ENCODE peak calls at places on chromosomes 7 and 10, in seven cellular contexts. H, I, M, T, K, N and A are unnamed samples.

GRCh38 chr10:114691442-114691941 is 33.4 kb upstream of the ABLIM1 start:
- DNase-seq in H (no peak), I (no peak), M (no peak), T (no peak), K (no peak), N (peak; percentile 23), A (no peak)

GRCh38 chr7:159091041-159091440 is 53.6 kb downstream of the VIPR2 start:
- DNase-seq in H (no peak), I (no peak), M (no peak), T (no peak), K (no peak), N (no peak), A (no peak)

GRCh38 chr10:3835770-3836169 is 50.8 kb upstream of the KLF6 start:
- DNase-seq in H (no peak), I (peak; percentile 53), M (no peak), T (no peak), K (no peak), N (no peak), A (no peak)

GRCh38 chr10:99232357-99232999 is 3.2 kb downstream of the HPSE2 start:
- DNase-seq in H (no peak), I (no peak), M (no peak), T (no peak), K (no peak), N (no peak), A (no peak)

GRCh38 chr10:70902659-70903261 is 14.4 kb upstream of the PCBD1 start:
- DNase-seq in H (no peak), I (peak; percentile 7), M (no peak), T (no peak), K (no peak), N (peak; percentile 65), A (no peak)

GRCh38 chr10:132065491-132066105 is at the start of gene JAKMIP3:
- DNase-seq in H (peak; percentile 86), I (no peak), M (no peak), T (no peak), K (peak; percentile 55), N (peak; percentile 87), A (peak; percentile 85)

GRCh38 chr7:16431646-16432424 is 10.5 kb upstream of the CRPPA start:
- DNase-seq in H (no peak), I (peak; percentile 56), M (peak; percentile 36), T (peak; percentile 27), K (peak; percentile 62), N (peak; percentile 64), A (no peak)

GRCh38 chr10:112981553-112981952 is 31.5 kb downstream of the TCF7L2 start:
- DNase-seq in H (no peak), I (peak; percentile 54), M (no peak), T (peak; percentile 50), K (no peak), N (no peak), A (no peak)

GRCh38 chr7:47852330-47853245 is 95.7 kb downstream of the PKD1L1 start:
- DNase-seq in H (no peak), I (peak; percentile 26), M (no peak), T (peak; percentile 24), K (no peak), N (peak; percentile 14), A (no peak)

DNA sequence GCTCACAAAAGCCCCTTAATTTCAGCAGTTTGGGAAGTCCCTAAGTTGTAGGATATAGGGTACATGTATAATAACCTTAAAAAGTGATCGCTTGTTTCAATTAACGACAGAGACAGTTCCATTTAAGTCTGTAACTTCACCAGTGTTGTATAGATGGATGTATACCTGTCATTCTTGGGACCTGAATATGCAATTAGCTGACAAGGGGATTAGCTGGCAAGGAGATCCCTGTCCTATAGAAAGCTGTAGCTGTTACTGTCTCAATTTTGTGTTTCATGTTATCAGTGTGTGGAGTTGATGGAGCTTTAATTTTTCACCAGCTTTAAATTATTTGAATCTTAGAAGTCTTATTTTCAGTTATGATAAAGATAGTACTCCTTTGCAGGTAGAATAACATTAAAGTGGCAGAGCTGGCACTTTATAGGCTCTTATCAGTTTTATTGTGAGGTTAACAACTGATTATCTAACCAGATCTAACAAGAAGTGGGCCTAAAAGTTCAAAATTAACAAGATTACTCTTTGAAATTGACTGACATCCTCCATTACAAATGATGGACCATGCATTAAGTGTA is 10.6 kb downstream of the TRIM24 start:
- DNase-seq in H (no peak), I (no peak), M (no peak), T (no peak), K (no peak), N (no peak), A (no peak)
- H3K9me3 ChIP-seq in H (no peaks in the 10 kb centered on the region), I (no peaks in the 10 kb centered on the region), M (no peaks in the 10 kb centered on the region), T (peaks cover 6% of the 10 kb centered on the region), K (no peaks in the 10 kb centered on the region), N (no peaks in the 10 kb centered on the region), A (no peaks in the 10 kb centered on the region)

GRCh38 chr10:130862122-130862521 is 449.4 kb downstream of the TCERG1L start:
- DNase-seq in H (no peak), I (no peak), M (no peak), T (no peak), K (no peak), N (no peak), A (no peak)
- H3K9me3 ChIP-seq in H (no peaks in the 10 kb centered on the region), I (no peaks in the 10 kb centered on the region), M (no peaks in the 10 kb centered on the region), T (no peaks in the 10 kb centered on the region), K (no peaks in the 10 kb centered on the region), N (no peaks in the 10 kb centered on the region), A (no peaks in the 10 kb centered on the region)

DNA sequence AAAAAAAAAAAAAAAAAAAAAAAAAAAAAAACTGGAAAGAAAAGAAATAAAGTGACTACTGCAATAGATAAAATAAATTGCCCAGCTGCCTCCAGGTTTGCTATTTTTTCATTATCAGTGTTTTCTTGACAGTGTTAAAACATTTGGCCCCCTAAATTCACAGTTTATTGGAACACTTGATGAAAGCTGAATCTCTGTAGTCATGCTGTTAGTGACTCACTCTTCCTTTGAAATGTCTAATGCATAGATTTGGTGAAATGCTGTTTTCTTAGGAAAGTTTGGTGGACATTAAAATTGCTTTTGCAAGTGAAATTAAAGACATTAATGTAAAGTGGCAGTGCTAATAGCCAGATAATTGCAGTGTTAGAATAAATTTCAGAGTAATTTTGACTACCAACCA is 785.2 kb downstream of the NRG3 start:
- DNase-seq in H (no peak), I (no peak), M (no peak), T (no peak), K (no peak), N (no peak), A (no peak)
- H3K9me3 ChIP-seq in H (peaks cover 3% of the 10 kb centered on the region), I (no peaks in the 10 kb centered on the region), M (no peaks in the 10 kb centered on the region), T (no peaks in the 10 kb centered on the region), K (no peaks in the 10 kb centered on the region), N (peaks cover 3% of the 10 kb centered on the region), A (no peaks in the 10 kb centered on the region)

GRCh38 chr10:42491001-42491592 is 147.3 kb downstream of the ZNF33B start:
- DNase-seq in H (no peak), I (no peak), M (no peak), T (no peak), K (no peak), N (peak; percentile 4), A (no peak)

GRCh38 chr10:42488416-42488815 is 150.0 kb downstream of the ZNF33B start:
- DNase-seq in H (peak; percentile 85), I (no peak), M (no peak), T (no peak), K (no peak), N (no peak), A (peak; percentile 30)

GRCh38 chr10:42491801-42492200 is 146.6 kb downstream of the ZNF33B start:
- DNase-seq in H (no peak), I (no peak), M (no peak), T (no peak), K (no peak), N (no peak), A (no peak)

DNA sequence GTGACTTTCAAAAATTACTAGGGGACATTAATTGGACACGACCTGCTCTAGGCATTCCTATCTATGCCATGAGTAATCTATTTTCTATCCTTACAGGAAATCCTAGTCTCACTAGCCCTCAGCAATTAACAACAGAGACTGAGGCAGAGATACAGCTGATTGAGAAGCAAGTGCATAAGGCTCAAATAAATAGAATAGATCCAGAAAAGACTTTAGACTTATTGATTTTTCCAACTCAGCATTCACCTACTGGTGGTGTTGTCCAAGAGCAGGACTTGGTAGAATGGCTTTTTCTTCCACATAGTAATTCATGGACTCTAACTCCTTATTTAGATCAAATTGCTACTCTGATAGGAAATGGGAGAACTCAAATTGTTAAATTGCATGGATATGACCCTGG is 148.0 kb downstream of the ZNF33B start:
- DNase-seq in H (no peak), I (no peak), M (no peak), T (no peak), K (no peak), N (no peak), A (no peak)
- H3K9me3 ChIP-seq in H (no peaks in the 10 kb centered on the region), I (no peaks in the 10 kb centered on the region), M (no peaks in the 10 kb centered on the region), T (no peaks in the 10 kb centered on the region), K (no peaks in the 10 kb centered on the region), N (no peaks in the 10 kb centered on the region), A (no peaks in the 10 kb centered on the region)